ENCODE peak calls at places on chromosomes 6 and 20, in seven cellular contexts. V, I, N, U, D, Q and J are unnamed samples.

GRCh38 chr20:47309806-47310426 is 46.6 kb downstream of the ZMYND8 start:
- DNase-seq in I (no peak), N (no peak), D (no peak), V (no peak), Q (no peak), U (no peak), J (no peak)

GRCh38 chr6:166903027-166903426 is 53.3 kb downstream of the RNASET2 start:
- DNase-seq in U (no peak), Q (no peak), V (no peak), I (no peak), N (no peak), D (no peak), J (no peak)

GRCh38 chr6:38175786-38176185 is 356.3 kb downstream of the ZFAND3 start:
- DNase-seq in N (no peak), U (no peak), V (no peak), Q (no peak), I (no peak), D (no peak), J (no peak)

GRCh38 chr20:48393311-48393685 is 434.5 kb downstream of the PREX1 start:
- DNase-seq in I (no peak), N (no peak), Q (no peak), U (no peak), V (no peak), D (no peak), J (no peak)

GRCh38 chr20:47464380-47465101 is 37.1 kb upstream of the NCOA3 start:
- DNase-seq in Q (no peak), I (peak; percentile 99), U (peak; percentile 81), D (no peak), N (no peak), V (no peak), J (peak; percentile 98)

GRCh38 chr6:41939848-41940758 is 1.5 kb downstream of the CCND3 start:
- DNase-seq in D (no peak), Q (peak; percentile 68), U (peak; percentile 64), N (peak; percentile 27), V (peak; percentile 49), I (peak; percentile 74), J (no peak)

GRCh38 chr6:11343963-11344714 is 111.7 kb upstream of the NEDD9 start:
- DNase-seq in D (no peak), V (no peak), U (no peak), I (no peak), Q (no peak), N (no peak), J (no peak)

GRCh38 chr6:88376759-88377387 is 210.7 kb upstream of the CNR1 start:
- DNase-seq in Q (no peak), U (no peak), V (no peak), I (peak; percentile 76), D (no peak), N (no peak), J (peak; percentile 24)

GRCh38 chr6:52661551-52661950 is 9.4 kb upstream of the TMEM14A start:
- DNase-seq in U (no peak), Q (no peak), V (no peak), I (peak; percentile 77), N (no peak), D (no peak), J (peak; percentile 37)

GRCh38 chr20:63874254-63874653 is 9.2 kb downstream of the TPD52L2 start:
- DNase-seq in D (no peak), V (no peak), N (no peak), U (peak; percentile 43), I (no peak), Q (no peak), J (no peak)

GRCh38 chr20:4925842-4926530 is 75.3 kb downstream of the SLC23A2 start:
- DNase-seq in U (no peak), Q (no peak), N (no peak), D (no peak), V (no peak), I (peak; percentile 54), J (no peak)

GRCh38 chr6:13378669-13379590 is 50.6 kb upstream of the TBC1D7 start:
- DNase-seq in U (peak; percentile 53), D (no peak), Q (no peak), N (no peak), V (no peak), I (no peak), J (no peak)

GRCh38 chr20:62689861-62690644 is 18.6 kb upstream of the NTSR1 start:
- DNase-seq in U (no peak), V (no peak), D (no peak), Q (no peak), N (no peak), I (no peak), J (no peak)

GRCh38 chr6:158002249-158002950 is 20.7 kb downstream of the SYNJ2 start:
- DNase-seq in I (no peak), Q (no peak), U (peak; percentile 73), V (no peak), D (no peak), N (no peak), J (no peak)

GRCh38 chr6:122063090-122063489 is 336.4 kb upstream of the HSF2 start:
- DNase-seq in I (no peak), U (no peak), N (no peak), Q (no peak), D (no peak), V (no peak), J (no peak)

GRCh38 chr6:104477569-104477968 is 382.1 kb downstream of the HACE1 start:
- DNase-seq in D (no peak), V (no peak), U (no peak), I (no peak), N (no peak), Q (no peak), J (no peak)

GRCh38 chr20:58692579-58693225 is at the start of gene NPEPL1:
- DNase-seq in Q (peak; percentile 71), V (peak; percentile 57), U (no peak), D (peak; percentile 36), N (peak; percentile 55), I (peak; percentile 86), J (no peak)

GRCh38 chr6:106630366-106630765 is 988 bp downstream of the QRSL1 start:
- DNase-seq in U (no peak), V (no peak), Q (no peak), I (no peak), D (no peak), N (no peak), J (no peak)

GRCh38 chr20:58241766-58242465 is 13.5 kb upstream of the ANKRD60 start:
- DNase-seq in I (no peak), V (no peak), Q (no peak), N (no peak), U (no peak), D (no peak), J (no peak)

GRCh38 chr6:25042984-25043725 is 107.4 kb upstream of the RIPOR2 start:
- DNase-seq in N (no peak), Q (no peak), V (no peak), D (no peak), U (no peak), I (no peak), J (no peak)

GRCh38 chr20:15789083-15789482 is 784.2 kb downstream of the KIF16B start:
- DNase-seq in I (no peak), N (no peak), Q (no peak), V (no peak), D (no peak), U (no peak), J (no peak)

GRCh38 chr6:6678811-6679210 is 90.3 kb downstream of the LY86 start:
- DNase-seq in I (no peak), U (no peak), D (no peak), N (no peak), V (no peak), Q (no peak), J (no peak)

GRCh38 chr20:57999465-58000111 is 228.9 kb downstream of the ANKRD60 start:
- DNase-seq in U (no peak), Q (no peak), V (no peak), I (peak; percentile 30), D (no peak), N (no peak), J (no peak)

GRCh38 chr6:142968601-142969000 is 23.6 kb upstream of the HIVEP2 start:
- DNase-seq in Q (no peak), U (no peak), D (no peak), V (no peak), N (no peak), I (no peak), J (no peak)

GRCh38 chr6:91042656-91043055 is 455.8 kb upstream of the MAP3K7 start:
- DNase-seq in D (no peak), I (no peak), U (no peak), N (no peak), Q (no peak), V (no peak), J (no peak)

GRCh38 chr6:127186889-127187288 is 68.4 kb downstream of the RSPO3 start:
- DNase-seq in Q (peak; percentile 85), I (no peak), D (peak; percentile 27), N (peak; percentile 53), U (no peak), V (peak; percentile 57), J (no peak)

GRCh38 chr6:98014791-98015201 is 731.8 kb upstream of the MMS22L start:
- DNase-seq in Q (no peak), D (no peak), U (no peak), I (no peak), V (no peak), N (no peak), J (no peak)